ENCODE peak calls at places on chromosomes 2 and 18, in six cellular contexts. L, G, Z, U, I and A are unnamed samples.

GRCh38 chr2:58508021-58508420 is 266.9 kb upstream of the FANCL start:
- DNase-seq in G (no peak), I (no peak), U (no peak), L (no peak), Z (no peak), A (no peak)

GRCh38 chr18:23115683-23116096 is 19.6 kb upstream of the CABLES1 start:
- DNase-seq in L (no peak), I (peak; percentile 100), Z (no peak), U (peak; percentile 89), G (peak; percentile 98), A (peak; percentile 95)

GRCh38 chr2:205802069-205802468 is 119.8 kb downstream of the NRP2 start:
- DNase-seq in Z (no peak), U (no peak), I (no peak), G (no peak), L (no peak), A (no peak)

GRCh38 chr18:12703096-12703567 is 290 bp downstream of the PSMG2 start:
- DNase-seq in U (no peak), G (no peak), Z (no peak), L (no peak), I (no peak), A (no peak)

GRCh38 chr2:23009545-23010149 is 375.3 kb upstream of the KLHL29 start:
- DNase-seq in I (peak; percentile 58), G (no peak), L (no peak), Z (no peak), U (no peak), A (peak; percentile 1)

GRCh38 chr2:201158111-201158929 is 24.6 kb upstream of the CASP10 start:
- DNase-seq in I (peak; percentile 83), L (peak; percentile 76), G (no peak), Z (no peak), U (no peak), A (peak; percentile 80)

GRCh38 chr2:121902171-121902591 is 146.7 kb downstream of the TSN start:
- DNase-seq in U (no peak), Z (peak; percentile 36), G (no peak), I (peak; percentile 70), L (peak; percentile 23), A (no peak)

GRCh38 chr2:129803067-129803466 is 176.4 kb upstream of the RAB6C start:
- DNase-seq in Z (no peak), L (no peak), U (no peak), I (peak; percentile 38), G (no peak), A (peak; percentile 16)

GRCh38 chr2:17867133-17867532 is 11.3 kb upstream of the KCNS3 start:
- DNase-seq in I (no peak), Z (no peak), G (no peak), U (no peak), L (no peak), A (no peak)

GRCh38 chr18:70907673-70908072 is 618.8 kb downstream of the SOCS6 start:
- DNase-seq in L (no peak), G (no peak), Z (no peak), U (no peak), I (no peak), A (peak; percentile 6)

GRCh38 chr2:240427729-240428128 is 7.7 kb upstream of the GPC1 start:
- DNase-seq in U (no peak), L (no peak), G (no peak), I (no peak), Z (no peak), A (no peak)

GRCh38 chr2:25324251-25324650 is 17.5 kb downstream of the DNMT3A start:
- DNase-seq in U (no peak), Z (no peak), G (no peak), I (no peak), L (no peak), A (no peak)

GRCh38 chr2:16031848-16032159 is 91.5 kb downstream of the MYCN start:
- DNase-seq in U (no peak), Z (no peak), I (no peak), L (no peak), G (no peak), A (no peak)

GRCh38 chr2:65018141-65018582 is 29.0 kb downstream of the SLC1A4 start:
- DNase-seq in G (no peak), I (no peak), L (no peak), Z (peak; percentile 28), U (no peak), A (no peak)

GRCh38 chr18:77339623-77340022 is 90.0 kb downstream of the GALR1 start:
- DNase-seq in U (no peak), G (no peak), Z (no peak), I (peak; percentile 27), L (no peak), A (no peak)

GRCh38 chr2:196987654-196988364 is 61.3 kb upstream of the PGAP1 start:
- DNase-seq in G (peak; percentile 83), L (no peak), Z (no peak), U (peak; percentile 83), I (peak; percentile 98), A (peak; percentile 98)

GRCh38 chr2:177148477-177149154 is 64.0 kb upstream of the HNRNPA3 start:
- DNase-seq in Z (peak; percentile 57), G (no peak), U (no peak), I (peak; percentile 68), L (peak; percentile 91), A (peak; percentile 73)

GRCh38 chr2:138964413-138964812 is 184.2 kb upstream of the NXPH2 start:
- DNase-seq in Z (no peak), G (no peak), L (no peak), U (no peak), I (no peak), A (no peak)

GRCh38 chr2:144518744-144519596 is 949 bp downstream of the ZEB2 start:
- DNase-seq in I (no peak), G (no peak), U (no peak), L (no peak), Z (no peak), A (peak; percentile 50)

GRCh38 chr2:86221066-86221684 is 21.9 kb downstream of the MRPL35 start:
- DNase-seq in G (no peak), L (peak; percentile 52), I (peak; percentile 71), U (no peak), Z (no peak), A (peak; percentile 52)

GRCh38 chr2:150526006-150526405 is 38.5 kb upstream of the RND3 start:
- DNase-seq in L (no peak), G (no peak), Z (no peak), I (no peak), U (no peak), A (no peak)

GRCh38 chr2:160220545-160221009 is 20.5 kb upstream of the ITGB6 start:
- DNase-seq in I (no peak), L (no peak), Z (no peak), G (no peak), U (no peak), A (no peak)

GRCh38 chr2:9099341-9099751 is 95.9 kb upstream of the MBOAT2 start:
- DNase-seq in I (peak; percentile 30), Z (no peak), G (no peak), L (no peak), U (no peak), A (peak; percentile 85)

GRCh38 chr2:236178921-236179652 is 10.9 kb upstream of the GBX2 start:
- DNase-seq in U (no peak), Z (no peak), G (no peak), I (no peak), L (no peak), A (no peak)

DNA sequence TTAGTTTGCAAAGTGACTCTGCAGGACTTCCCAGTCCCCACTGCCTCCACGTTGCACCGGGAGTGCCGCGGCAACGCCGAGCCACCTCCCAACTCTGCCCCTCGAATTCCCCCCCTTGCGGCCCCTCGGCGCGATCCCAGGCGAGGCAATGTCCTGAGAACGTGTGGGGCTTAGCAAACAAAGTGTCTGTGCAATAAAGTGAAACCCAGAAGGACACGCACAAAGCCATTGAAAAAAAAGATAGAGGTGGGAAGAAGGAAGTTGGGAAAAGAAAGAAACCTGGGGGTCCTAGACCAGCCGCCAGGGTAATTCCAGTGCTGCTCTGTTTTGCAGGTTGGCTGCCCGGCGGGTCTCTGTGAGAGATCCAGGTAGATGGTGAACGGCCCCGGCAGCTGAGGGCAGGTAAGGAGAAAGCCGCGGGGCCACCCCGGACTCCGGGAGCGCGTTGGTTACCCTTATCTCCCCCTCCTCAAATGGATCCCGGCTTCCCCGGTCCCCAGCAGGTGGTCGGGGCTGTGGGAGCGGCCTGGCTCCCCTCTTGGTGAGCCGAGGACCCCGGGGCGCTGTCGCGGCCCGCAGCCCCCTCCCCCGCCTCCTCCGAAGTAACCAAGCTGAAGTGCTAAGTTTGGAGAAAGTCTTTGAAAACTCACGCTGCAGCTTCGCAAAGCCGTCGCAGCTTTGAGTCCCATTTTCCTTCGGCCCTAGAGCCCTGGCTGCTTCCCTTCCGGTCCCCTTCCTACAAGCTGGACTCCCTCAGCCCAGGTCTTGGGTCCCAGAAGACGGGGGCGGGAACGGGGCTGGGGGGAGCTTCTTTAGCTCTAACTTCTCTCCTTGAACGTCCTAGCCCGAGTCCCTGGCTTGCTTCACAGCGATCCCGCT is 525 bp downstream of the OTX1 start:
- DNase-seq in G (no peak), I (no peak), U (no peak), L (peak; percentile 22), Z (no peak), A (no peak)
- TF ChIP-seq CTCF in G (no peak), I (no peak), U (no peak), L (no peak), Z (no peak), A (no peak)

DNA sequence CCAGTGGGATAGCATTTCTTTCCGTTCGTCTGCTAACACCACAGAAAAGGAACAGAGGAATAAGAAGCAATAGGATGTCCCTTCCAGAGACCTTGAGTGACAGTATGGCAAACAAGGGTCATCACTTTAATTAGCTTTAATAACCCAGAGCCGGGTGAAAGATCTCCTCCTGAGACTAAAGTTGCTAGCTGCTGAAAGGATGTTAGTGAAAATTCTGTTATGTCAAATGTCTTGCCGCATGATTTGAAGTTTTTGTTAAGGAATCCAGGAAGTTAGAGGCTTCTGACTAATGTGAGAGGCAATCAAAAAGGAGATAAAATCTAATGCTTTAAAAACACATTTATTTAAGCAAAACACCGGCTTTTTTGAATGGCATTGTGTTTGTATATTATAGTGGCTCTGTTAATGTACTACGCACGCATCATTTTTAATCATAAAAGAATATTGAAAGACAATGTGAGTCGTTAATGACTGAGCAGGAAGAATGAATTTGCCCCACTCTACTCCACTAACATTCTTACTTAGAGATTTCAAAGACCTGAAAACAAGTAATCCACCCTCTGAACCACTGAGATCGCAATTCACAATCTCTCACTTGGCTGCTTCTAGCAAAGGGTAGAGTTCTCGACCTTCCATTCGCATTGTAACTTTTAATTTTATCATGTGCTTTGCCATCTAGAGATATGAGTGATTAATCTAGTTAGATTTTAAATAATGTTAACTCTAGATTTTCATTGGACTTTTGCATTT is 536.6 kb downstream of the LRRTM4 start:
- DNase-seq in G (no peak), I (no peak), L (no peak), Z (no peak), U (no peak), A (no peak)
- H3K4me3 ChIP-seq in G (no peak overlapping the region), I (no peak overlapping the region), L (no peak overlapping the region), Z (no peak overlapping the region), U (no peak overlapping the region), A (no peak overlapping the region)

GRCh38 chr18:59220164-59220783 is 316 bp downstream of the GRP start:
- DNase-seq in U (no peak), I (no peak), G (no peak), L (peak; percentile 51), Z (no peak), A (peak; percentile 3)
- TF ChIP-seq CTCF in U (no peak), I (no peak), G (no peak), L (no peak), Z (no peak), A (no peak)

GRCh38 chr2:101728865-101729264 is 31.4 kb downstream of the MAP4K4 start:
- DNase-seq in I (no peak), L (no peak), Z (no peak), G (no peak), U (no peak), A (no peak)
- H3K4me3 ChIP-seq in I (no peak overlapping the region), L (no peak overlapping the region), Z (no peak overlapping the region), G (no peak overlapping the region), U (no peak overlapping the region), A (no peak overlapping the region)